ENCODE peak calls at places on chromosomes 3 and 15, in four cellular contexts. One of them, this sample, is unnamed.

GRCh38 chr15:78620021-78620838 is 566 bp downstream of the CHRNA3 start:
- DNase-seq in GM06990: no peak
- DNase-seq in right cardiac atrium: no peak
- DNase-seq in adrenal gland: no peak
- DNase-seq in this sample: no peak

GRCh38 chr3:29268651-29269050 is 12.2 kb upstream of the RBMS3 start:
- DNase-seq in right cardiac atrium: no peak
- DNase-seq in GM06990: no peak
- DNase-seq in adrenal gland: no peak
- DNase-seq in this sample: no peak

GRCh38 chr3:71786551-71786950 is 1.6 kb upstream of the PROK2 start:
- DNase-seq in right cardiac atrium: no peak
- DNase-seq in adrenal gland: no peak
- DNase-seq in GM06990: no peak
- DNase-seq in this sample: no peak

GRCh38 chr3:52349131-52349530 is 33.0 kb downstream of the DNAH1 start:
- DNase-seq in right cardiac atrium: peak; percentile 12
- DNase-seq in adrenal gland: no peak
- DNase-seq in GM06990: no peak
- DNase-seq in this sample: no peak

GRCh38 chr3:142180761-142181362 is 31.5 kb upstream of the TFDP2 start:
- DNase-seq in GM06990: no peak
- DNase-seq in right cardiac atrium: no peak
- DNase-seq in adrenal gland: peak; percentile 50
- DNase-seq in this sample: no peak

GRCh38 chr15:71329509-71330260 is 214.4 kb downstream of the THSD4 start:
- DNase-seq in adrenal gland: peak; percentile 83
- DNase-seq in right cardiac atrium: no peak
- DNase-seq in GM06990: no peak
- DNase-seq in this sample: no peak

GRCh38 chr3:117287602-117288001 is 578.0 kb downstream of the TUSC7 start:
- DNase-seq in adrenal gland: no peak
- DNase-seq in GM06990: no peak
- DNase-seq in right cardiac atrium: no peak
- DNase-seq in this sample: no peak

GRCh38 chr3:46856576-46857471 is 6.4 kb downstream of the MYL3 start:
- DNase-seq in adrenal gland: peak; percentile 7
- DNase-seq in GM06990: no peak
- DNase-seq in right cardiac atrium: peak; percentile 39
- DNase-seq in this sample: no peak

GRCh38 chr15:48536681-48537091 is 108.8 kb downstream of the FBN1 start:
- DNase-seq in adrenal gland: no peak
- DNase-seq in GM06990: no peak
- DNase-seq in right cardiac atrium: no peak
- DNase-seq in this sample: no peak

GRCh38 chr3:141402476-141403171 is 34.3 kb downstream of the ZBTB38 start:
- DNase-seq in adrenal gland: peak; percentile 87
- DNase-seq in GM06990: peak; percentile 62
- DNase-seq in right cardiac atrium: peak; percentile 91
- DNase-seq in this sample: no peak

GRCh38 chr3:129365779-129366178 is 62.7 kb downstream of the EFCAB12 start:
- DNase-seq in right cardiac atrium: no peak
- DNase-seq in adrenal gland: no peak
- DNase-seq in GM06990: no peak
- DNase-seq in this sample: no peak